ENCODE peak calls at places on chromosomes 6 and 20, in ten cellular contexts. P is mesothelial cell of epicardium, E is kidney epithelial cell, A is upper lobe of right lung, C is A549, M is epithelial cell of esophagus, G is choroid plexus epithelial cell, H is ascending aorta, D is GM12865, B is bronchial epithelial cell. X is an unnamed sample.

GRCh38 chr6:1621328-1621701 is 11.6 kb downstream of the FOXC1 start:
- DNase-seq in P (no peak), E (no peak), A (no peak), C (no peak), M (no peak), G (no peak), H (no peak), D (no peak), B (no peak), X (no peak)

GRCh38 chr6:15399651-15400470 is 154.0 kb downstream of the JARID2 start:
- DNase-seq in P (peak), E (peak), A (peak), C (peak), M (no peak), G (peak), H (peak), D (no peak), B (no peak), X (peak)

GRCh38 chr20:34365765-34366213 is 2.7 kb downstream of the ITCH start:
- DNase-seq in P (no peak), E (no peak), A (no peak), C (no peak), M (no peak), G (no peak), H (no peak), D (peak), B (no peak), X (no peak)

GRCh38 chr6:33372532-33373123 is 19.0 kb upstream of the KIFC1 start:
- DNase-seq in P (no peak), E (no peak), A (no peak), C (no peak), M (no peak), G (no peak), H (no peak), D (no peak), B (no peak), X (no peak)

GRCh38 chr6:133899556-133899955 is 10.6 kb downstream of the TCF21 start:
- DNase-seq in P (no peak), E (no peak), A (no peak), C (no peak), M (peak), G (peak), H (no peak), D (no peak), B (peak), X (no peak)

GRCh38 chr6:143872211-143872610 is 7.9 kb downstream of the ZC2HC1B start:
- DNase-seq in P (no peak), E (no peak), A (no peak), C (no peak), M (no peak), G (peak), H (no peak), D (peak), B (no peak), X (no peak)

GRCh38 chr6:168725821-168726220 is 284.8 kb downstream of the SMOC2 start:
- DNase-seq in P (no peak), E (no peak), A (no peak), C (no peak), M (no peak), G (no peak), H (peak), D (no peak), B (no peak), X (no peak)

GRCh38 chr20:38392356-38392755 is 42.8 kb downstream of the SNHG17 start:
- DNase-seq in P (no peak), E (no peak), A (no peak), C (peak), M (peak), G (peak), H (no peak), D (no peak), B (peak), X (no peak)

GRCh38 chr6:75202676-75203131 is 3.1 kb downstream of the COL12A1 start:
- DNase-seq in P (no peak), E (no peak), A (no peak), C (no peak), M (peak), G (no peak), H (no peak), D (no peak), B (no peak), X (no peak)

GRCh38 chr20:62506087-62506486 is 30.3 kb upstream of the GATA5 start:
- DNase-seq in P (no peak), E (no peak), A (no peak), C (no peak), M (no peak), G (no peak), H (no peak), D (no peak), B (no peak), X (no peak)

GRCh38 chr20:6698056-6698455 is 69.4 kb upstream of the BMP2 start:
- DNase-seq in P (peak), E (peak), A (no peak), C (no peak), M (peak), G (peak), H (no peak), D (no peak), B (peak), X (no peak)

GRCh38 chr6:168060521-168060931 is 18.5 kb downstream of the FRMD1 start:
- DNase-seq in P (no peak), E (peak), A (no peak), C (peak), M (no peak), G (peak), H (no peak), D (no peak), B (peak), X (no peak)

GRCh38 chr20:58909585-58909984 is 57.1 kb downstream of the GNAS start:
- DNase-seq in P (no peak), E (no peak), A (no peak), C (no peak), M (no peak), G (no peak), H (no peak), D (no peak), B (no peak), X (no peak)

GRCh38 chr6:16471222-16471784 is 232.9 kb downstream of the GMPR start:
- DNase-seq in P (no peak), E (no peak), A (no peak), C (no peak), M (no peak), G (peak), H (no peak), D (peak), B (no peak), X (no peak)

GRCh38 chr20:1423625-1424106 is 30.8 kb upstream of the FKBP1A start:
- DNase-seq in P (no peak), E (no peak), A (no peak), C (peak), M (peak), G (peak), H (no peak), D (peak), B (peak), X (no peak)

GRCh38 chr20:1087311-1087710 is 31.1 kb upstream of the PSMF1 start:
- DNase-seq in P (no peak), E (no peak), A (no peak), C (no peak), M (no peak), G (no peak), H (no peak), D (peak), B (no peak), X (no peak)

DNA sequence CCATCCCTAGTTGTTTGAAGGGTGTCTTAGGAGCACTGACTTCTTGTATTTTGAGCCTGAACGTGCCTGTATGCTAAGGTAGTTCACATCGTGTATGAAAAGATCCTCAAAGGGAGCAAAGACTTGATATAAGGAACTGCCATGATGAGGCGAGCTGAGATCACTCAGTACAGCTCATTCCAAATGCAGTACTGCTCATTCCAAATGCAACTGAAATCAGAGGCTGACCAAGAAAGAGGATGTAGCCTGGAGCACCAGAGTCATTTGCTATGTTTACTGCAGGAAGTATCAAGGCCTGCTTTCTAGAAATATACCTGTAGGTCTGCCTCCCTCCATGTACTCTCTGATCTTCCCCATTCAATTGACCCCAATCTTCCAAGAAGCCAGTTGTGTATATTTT is 832.2 kb downstream of the EYS start:
- DNase-seq in P (no peak), E (no peak), A (no peak), C (no peak), M (peak), G (peak), H (no peak), D (no peak), B (peak), X (no peak)
- TF ChIP-seq CTCF in P (no peak), E (no peak), A (no peak), C (no peak), M (no peak), G (no peak), H (no peak), D (no peak), B (no peak), X (no peak)

DNA sequence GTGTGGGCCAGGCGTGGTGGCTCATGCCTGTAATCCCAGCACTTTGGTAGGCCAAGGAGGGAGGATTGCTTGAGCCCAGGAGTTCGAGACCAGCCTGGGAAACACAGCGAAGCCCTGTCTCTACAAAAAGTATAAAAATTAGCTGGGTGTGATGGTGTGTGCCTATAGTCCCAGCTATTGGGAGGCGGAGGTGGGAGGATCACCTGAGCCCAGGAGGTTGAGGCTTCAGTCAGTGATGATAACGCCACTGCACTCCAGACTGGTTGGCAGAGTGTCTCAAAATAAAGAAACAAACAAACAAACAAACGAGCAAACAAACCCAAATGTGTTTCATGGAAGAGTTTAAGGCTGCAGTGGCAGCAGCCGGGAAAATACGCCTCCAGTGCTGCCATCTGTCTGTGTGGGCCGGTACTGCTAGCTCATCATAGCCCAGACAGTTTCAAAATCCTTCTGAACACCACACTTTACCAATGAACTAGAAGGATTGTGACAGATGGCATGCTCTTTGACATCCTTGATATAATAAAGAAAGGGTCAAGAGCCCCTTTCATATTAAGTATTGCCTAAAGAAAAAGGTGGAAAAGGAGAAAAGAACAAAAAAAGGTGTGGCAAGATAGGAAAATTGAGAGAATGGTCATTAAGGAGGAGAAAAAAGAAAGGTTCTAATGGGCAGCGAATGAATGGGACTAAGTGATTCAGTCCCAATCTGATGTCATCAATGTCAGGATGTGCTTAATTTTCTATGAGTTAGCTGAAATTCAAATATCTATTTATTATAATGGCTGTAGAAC is 298.6 kb downstream of the SYNE1 start:
- DNase-seq in P (peak), E (no peak), A (no peak), C (peak), M (peak), G (peak), H (peak), D (peak), B (no peak), X (no peak)
- TF ChIP-seq CTCF in P (peak), E (peak), A (peak), C (peak), M (peak), G (peak), H (peak), D (peak), B (peak), X (peak)

GRCh38 chr20:4009305-4009704 is 6.1 kb downstream of the RNF24 start:
- DNase-seq in P (no peak), E (no peak), A (no peak), C (no peak), M (no peak), G (no peak), H (no peak), D (no peak), B (no peak), X (no peak)

GRCh38 chr20:4013041-4013440 is 2.3 kb downstream of the RNF24 start:
- DNase-seq in P (no peak), E (no peak), A (no peak), C (no peak), M (no peak), G (no peak), H (no peak), D (no peak), B (no peak), X (no peak)

GRCh38 chr20:4008877-4009276 is 6.5 kb downstream of the RNF24 start:
- DNase-seq in P (no peak), E (no peak), A (no peak), C (no peak), M (no peak), G (no peak), H (no peak), D (no peak), B (no peak), X (no peak)

GRCh38 chr20:4012631-4013030 is 2.7 kb downstream of the RNF24 start:
- DNase-seq in P (no peak), E (no peak), A (no peak), C (no peak), M (peak), G (peak), H (no peak), D (no peak), B (peak), X (no peak)

GRCh38 chr20:4011226-4011975 is 4.0 kb downstream of the RNF24 start:
- DNase-seq in P (no peak), E (no peak), A (no peak), C (no peak), M (peak), G (no peak), H (no peak), D (no peak), B (peak), X (no peak)
- TF ChIP-seq CTCF in P (no peak), E (no peak), A (no peak), C (no peak), M (no peak), G (no peak), H (no peak), D (no peak), B (no peak), X (no peak)

DNA sequence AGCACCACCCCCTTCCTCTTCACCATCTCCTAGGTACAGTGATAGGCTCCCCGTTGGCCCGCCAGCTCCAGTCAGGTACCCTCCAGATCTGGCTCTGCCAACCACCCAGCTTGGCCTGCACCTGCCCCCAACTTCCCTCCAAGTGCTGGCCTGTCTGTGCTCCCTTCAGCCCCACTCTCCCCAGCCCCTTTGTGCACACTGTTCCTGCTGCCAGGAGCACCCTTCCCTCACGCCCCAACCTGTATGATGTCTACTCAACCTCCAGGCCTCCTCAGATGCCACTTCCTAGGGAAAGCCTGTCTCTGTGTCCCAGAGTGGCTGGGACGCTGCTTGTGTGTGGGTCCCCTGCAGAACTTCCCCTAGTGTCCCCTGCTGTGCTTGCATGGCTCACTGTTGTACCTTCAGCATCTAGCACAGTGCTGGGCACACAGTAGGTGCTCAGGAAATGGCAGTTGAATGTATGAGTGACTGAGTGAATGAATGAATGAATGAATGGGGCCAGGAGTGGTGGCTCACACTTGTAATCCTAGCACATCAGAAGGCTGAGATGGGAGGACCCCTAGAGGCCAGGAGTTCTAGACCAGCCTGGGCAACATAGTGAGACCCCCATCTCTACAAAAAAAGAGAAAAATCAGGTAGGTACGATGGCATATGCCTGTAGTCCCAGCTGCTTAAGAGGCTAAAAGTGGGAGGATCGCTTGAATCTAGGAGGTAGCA is 3.0 kb downstream of the ZBP1 start:
- DNase-seq in P (no peak), E (no peak), A (no peak), C (no peak), M (no peak), G (no peak), H (peak), D (no peak), B (no peak), X (no peak)
- TF ChIP-seq CTCF in P (no peak), E (no peak), A (no peak), C (no peak), M (no peak), G (no peak), H (no peak), D (no peak), B (no peak), X (no peak)

DNA sequence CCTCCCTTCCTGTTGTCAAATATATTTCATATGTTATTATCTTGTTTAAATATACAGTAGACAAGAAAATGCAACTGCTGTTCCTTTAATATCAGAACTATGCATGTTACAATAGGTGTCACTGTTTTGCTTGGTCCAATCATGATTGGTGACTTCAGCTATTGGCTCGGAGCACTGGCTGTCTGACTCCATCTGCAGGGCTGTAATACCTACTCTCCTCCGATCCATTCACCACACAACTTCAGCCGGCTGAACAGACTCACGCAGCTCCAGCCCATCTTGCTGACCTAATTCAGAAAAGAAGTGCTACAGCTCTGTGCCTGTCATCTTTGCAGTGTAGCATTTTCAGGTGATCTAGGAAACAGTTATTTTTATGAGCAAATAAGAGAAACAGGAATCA is at the start of gene BTBD3:
- DNase-seq in P (no peak), E (no peak), A (no peak), C (no peak), M (peak), G (peak), H (peak), D (no peak), B (peak), X (no peak)
- TF ChIP-seq CTCF in P (no peak), E (no peak), A (peak), C (no peak), M (no peak), G (peak), H (no peak), D (no peak), B (peak), X (no peak)